ENCODE peak calls at places on chromosome 6, in seven cellular contexts. One of them, this sample, is unnamed.

GRCh38 chr6:5279891-5280338 is 18.6 kb downstream of the FARS2 start:
- DNase-seq in neural progenitor cell: no peak
- DNase-seq in mammary epithelial cell: no peak
- DNase-seq in EH: peak
- DNase-seq in mucosa of gallbladder: no peak
- DNase-seq in NCI-H82: no peak
- DNase-seq in activated gamma-delta T cell treated with Interleukin-2 at 50 U/mL for 16 hours: no peak
- DNase-seq in this sample: no peak

GRCh38 chr6:155740781-155741399 is 285.3 kb upstream of the NOX3 start:
- DNase-seq in mammary epithelial cell: no peak
- DNase-seq in mucosa of gallbladder: no peak
- DNase-seq in activated gamma-delta T cell treated with Interleukin-2 at 50 U/mL for 16 hours: no peak
- DNase-seq in EH: no peak
- DNase-seq in NCI-H82: no peak
- DNase-seq in neural progenitor cell: no peak
- DNase-seq in this sample: no peak

GRCh38 chr6:79574636-79575035 is 37.4 kb upstream of the LCA5 start:
- DNase-seq in NCI-H82: no peak
- DNase-seq in EH: peak
- DNase-seq in mucosa of gallbladder: no peak
- DNase-seq in neural progenitor cell: no peak
- DNase-seq in activated gamma-delta T cell treated with Interleukin-2 at 50 U/mL for 16 hours: no peak
- DNase-seq in mammary epithelial cell: peak
- DNase-seq in this sample: no peak

GRCh38 chr6:133512410-133513016 is 271.4 kb downstream of the EYA4 start:
- DNase-seq in mucosa of gallbladder: peak
- DNase-seq in NCI-H82: peak
- DNase-seq in activated gamma-delta T cell treated with Interleukin-2 at 50 U/mL for 16 hours: no peak
- DNase-seq in EH: peak
- DNase-seq in neural progenitor cell: peak
- DNase-seq in mammary epithelial cell: peak
- DNase-seq in this sample: peak

GRCh38 chr6:117919775-117920492 is 12.9 kb downstream of the SLC35F1 start:
- DNase-seq in mucosa of gallbladder: no peak
- DNase-seq in NCI-H82: peak
- DNase-seq in EH: no peak
- DNase-seq in activated gamma-delta T cell treated with Interleukin-2 at 50 U/mL for 16 hours: no peak
- DNase-seq in neural progenitor cell: peak
- DNase-seq in mammary epithelial cell: no peak
- DNase-seq in this sample: no peak

GRCh38 chr6:164838068-164838615 is 471.3 kb downstream of the C6orf118 start:
- DNase-seq in neural progenitor cell: no peak
- DNase-seq in NCI-H82: no peak
- DNase-seq in activated gamma-delta T cell treated with Interleukin-2 at 50 U/mL for 16 hours: no peak
- DNase-seq in mammary epithelial cell: no peak
- DNase-seq in mucosa of gallbladder: no peak
- DNase-seq in EH: no peak
- DNase-seq in this sample: no peak

GRCh38 chr6:22681761-22682160 is 112.4 kb downstream of the HDGFL1 start:
- DNase-seq in mammary epithelial cell: no peak
- DNase-seq in neural progenitor cell: no peak
- DNase-seq in mucosa of gallbladder: no peak
- DNase-seq in NCI-H82: no peak
- DNase-seq in activated gamma-delta T cell treated with Interleukin-2 at 50 U/mL for 16 hours: no peak
- DNase-seq in EH: no peak
- DNase-seq in this sample: no peak

GRCh38 chr6:35554811-35555210 is 42.1 kb upstream of the TULP1 start:
- DNase-seq in mucosa of gallbladder: no peak
- DNase-seq in neural progenitor cell: no peak
- DNase-seq in EH: no peak
- DNase-seq in mammary epithelial cell: no peak
- DNase-seq in activated gamma-delta T cell treated with Interleukin-2 at 50 U/mL for 16 hours: no peak
- DNase-seq in NCI-H82: no peak
- DNase-seq in this sample: no peak

GRCh38 chr6:14313220-14313619 is 195.6 kb downstream of the CD83 start:
- DNase-seq in activated gamma-delta T cell treated with Interleukin-2 at 50 U/mL for 16 hours: no peak
- DNase-seq in neural progenitor cell: no peak
- DNase-seq in NCI-H82: no peak
- DNase-seq in mucosa of gallbladder: no peak
- DNase-seq in EH: no peak
- DNase-seq in mammary epithelial cell: peak
- DNase-seq in this sample: no peak

GRCh38 chr6:40906759-40907158 is 132.3 kb downstream of the UNC5CL start:
- DNase-seq in NCI-H82: no peak
- DNase-seq in mucosa of gallbladder: peak
- DNase-seq in EH: peak
- DNase-seq in activated gamma-delta T cell treated with Interleukin-2 at 50 U/mL for 16 hours: no peak
- DNase-seq in mammary epithelial cell: peak
- DNase-seq in neural progenitor cell: no peak
- DNase-seq in this sample: no peak

GRCh38 chr6:127606131-127606562 is 29.2 kb downstream of the C6orf58 start:
- DNase-seq in NCI-H82: peak
- DNase-seq in EH: peak
- DNase-seq in activated gamma-delta T cell treated with Interleukin-2 at 50 U/mL for 16 hours: no peak
- DNase-seq in mucosa of gallbladder: no peak
- DNase-seq in neural progenitor cell: peak
- DNase-seq in mammary epithelial cell: peak
- DNase-seq in this sample: no peak

GRCh38 chr6:31569861-31570536 is 2.1 kb upstream of the LTA start:
- DNase-seq in activated gamma-delta T cell treated with Interleukin-2 at 50 U/mL for 16 hours: no peak
- DNase-seq in mammary epithelial cell: no peak
- DNase-seq in EH: no peak
- DNase-seq in neural progenitor cell: no peak
- DNase-seq in mucosa of gallbladder: no peak
- DNase-seq in NCI-H82: no peak
- DNase-seq in this sample: no peak

GRCh38 chr6:18501313-18502013 is 114.3 kb downstream of the RNF144B start:
- DNase-seq in mammary epithelial cell: peak
- DNase-seq in NCI-H82: no peak
- DNase-seq in activated gamma-delta T cell treated with Interleukin-2 at 50 U/mL for 16 hours: no peak
- DNase-seq in mucosa of gallbladder: peak
- DNase-seq in EH: peak
- DNase-seq in neural progenitor cell: no peak
- DNase-seq in this sample: no peak

GRCh38 chr6:32151131-32151884 is 431 bp downstream of the PRRT1 start:
- DNase-seq in EH: no peak
- DNase-seq in neural progenitor cell: no peak
- DNase-seq in mucosa of gallbladder: no peak
- DNase-seq in mammary epithelial cell: no peak
- DNase-seq in NCI-H82: peak
- DNase-seq in activated gamma-delta T cell treated with Interleukin-2 at 50 U/mL for 16 hours: no peak
- DNase-seq in this sample: peak

GRCh38 chr6:125950293-125950692 is 6.3 kb upstream of the HINT3 start:
- DNase-seq in neural progenitor cell: peak
- DNase-seq in EH: peak
- DNase-seq in mucosa of gallbladder: no peak
- DNase-seq in NCI-H82: no peak
- DNase-seq in activated gamma-delta T cell treated with Interleukin-2 at 50 U/mL for 16 hours: no peak
- DNase-seq in mammary epithelial cell: peak
- DNase-seq in this sample: no peak

GRCh38 chr6:87982134-87982533 is 65.5 kb upstream of the SPACA1 start:
- DNase-seq in activated gamma-delta T cell treated with Interleukin-2 at 50 U/mL for 16 hours: no peak
- DNase-seq in mammary epithelial cell: no peak
- DNase-seq in NCI-H82: no peak
- DNase-seq in neural progenitor cell: no peak
- DNase-seq in mucosa of gallbladder: no peak
- DNase-seq in EH: no peak
- DNase-seq in this sample: no peak

GRCh38 chr6:113318553-113318952 is 538.6 kb upstream of the MARCKS start:
- DNase-seq in EH: no peak
- DNase-seq in neural progenitor cell: no peak
- DNase-seq in mucosa of gallbladder: no peak
- DNase-seq in activated gamma-delta T cell treated with Interleukin-2 at 50 U/mL for 16 hours: no peak
- DNase-seq in mammary epithelial cell: no peak
- DNase-seq in NCI-H82: no peak
- DNase-seq in this sample: no peak

GRCh38 chr6:53115741-53116140 is 32.9 kb downstream of the GCM1 start:
- DNase-seq in mammary epithelial cell: no peak
- DNase-seq in activated gamma-delta T cell treated with Interleukin-2 at 50 U/mL for 16 hours: no peak
- DNase-seq in EH: no peak
- DNase-seq in mucosa of gallbladder: no peak
- DNase-seq in NCI-H82: no peak
- DNase-seq in neural progenitor cell: no peak
- DNase-seq in this sample: no peak

GRCh38 chr6:73577605-73578160 is 56.9 kb upstream of the EEF1A1 start:
- DNase-seq in EH: no peak
- DNase-seq in neural progenitor cell: no peak
- DNase-seq in mucosa of gallbladder: no peak
- DNase-seq in NCI-H82: no peak
- DNase-seq in mammary epithelial cell: no peak
- DNase-seq in activated gamma-delta T cell treated with Interleukin-2 at 50 U/mL for 16 hours: no peak
- DNase-seq in this sample: no peak

GRCh38 chr6:134636221-134636830 is 313.6 kb downstream of the ALDH8A1 start:
- DNase-seq in NCI-H82: peak
- DNase-seq in EH: no peak
- DNase-seq in neural progenitor cell: no peak
- DNase-seq in activated gamma-delta T cell treated with Interleukin-2 at 50 U/mL for 16 hours: no peak
- DNase-seq in mucosa of gallbladder: no peak
- DNase-seq in mammary epithelial cell: peak
- DNase-seq in this sample: peak

GRCh38 chr6:81759782-81760181 is 7.3 kb upstream of the TENT5A start:
- DNase-seq in EH: peak
- DNase-seq in mammary epithelial cell: peak
- DNase-seq in neural progenitor cell: no peak
- DNase-seq in NCI-H82: no peak
- DNase-seq in mucosa of gallbladder: no peak
- DNase-seq in activated gamma-delta T cell treated with Interleukin-2 at 50 U/mL for 16 hours: no peak
- DNase-seq in this sample: no peak

GRCh38 chr6:14922306-14922705 is 323.6 kb upstream of the JARID2 start:
- DNase-seq in NCI-H82: no peak
- DNase-seq in EH: no peak
- DNase-seq in activated gamma-delta T cell treated with Interleukin-2 at 50 U/mL for 16 hours: no peak
- DNase-seq in neural progenitor cell: peak
- DNase-seq in mammary epithelial cell: no peak
- DNase-seq in mucosa of gallbladder: no peak
- DNase-seq in this sample: peak

GRCh38 chr6:34969662-34970265 is 80.7 kb downstream of the ANKS1A start:
- DNase-seq in mucosa of gallbladder: no peak
- DNase-seq in neural progenitor cell: no peak
- DNase-seq in EH: no peak
- DNase-seq in activated gamma-delta T cell treated with Interleukin-2 at 50 U/mL for 16 hours: no peak
- DNase-seq in NCI-H82: no peak
- DNase-seq in mammary epithelial cell: peak
- DNase-seq in this sample: no peak

GRCh38 chr6:52539607-52540006 is 37.3 kb downstream of the TRAM2 start:
- DNase-seq in mammary epithelial cell: no peak
- DNase-seq in activated gamma-delta T cell treated with Interleukin-2 at 50 U/mL for 16 hours: no peak
- DNase-seq in mucosa of gallbladder: no peak
- DNase-seq in EH: peak
- DNase-seq in NCI-H82: no peak
- DNase-seq in neural progenitor cell: no peak
- DNase-seq in this sample: no peak

GRCh38 chr6:44441091-44441855 is 53.8 kb downstream of the CDC5L start:
- DNase-seq in NCI-H82: no peak
- DNase-seq in mucosa of gallbladder: no peak
- DNase-seq in EH: no peak
- DNase-seq in mammary epithelial cell: no peak
- DNase-seq in activated gamma-delta T cell treated with Interleukin-2 at 50 U/mL for 16 hours: no peak
- DNase-seq in neural progenitor cell: no peak
- DNase-seq in this sample: no peak

GRCh38 chr6:43368517-43369160 is 808 bp downstream of the ZNF318 start:
- DNase-seq in NCI-H82: peak
- DNase-seq in mucosa of gallbladder: peak
- DNase-seq in activated gamma-delta T cell treated with Interleukin-2 at 50 U/mL for 16 hours: no peak
- DNase-seq in EH: peak
- DNase-seq in mammary epithelial cell: peak
- DNase-seq in neural progenitor cell: peak
- DNase-seq in this sample: peak

This sample was measured in cerebellum.